ENCODE peak calls at places on chromosomes 3 and 15, in ten cellular contexts. S is A549, R is tibial nerve, U is SK-N-SH, D is stomach, P is upper lobe of left lung, Y is transverse colon, K is suprapubic skin, B is HepG2, M is H1. N is an unnamed sample.

GRCh38 chr15:60721706-60722105 is 242.8 kb upstream of the ICE2 start:
- DNase-seq in U (no peak), M (no peak), R (no peak), K (no peak), Y (no peak), S (no peak), B (no peak), P (peak; percentile 45), D (no peak), N (no peak)

GRCh38 chr15:70212288-70212962 is 114.7 kb upstream of the TLE3 start:
- DNase-seq in M (no peak), Y (no peak), S (no peak), B (no peak), R (no peak), U (no peak), K (peak; percentile 60), D (no peak), P (peak; percentile 58), N (no peak)

GRCh38 chr15:33059184-33059583 is 135.3 kb downstream of the FMN1 start:
- DNase-seq in B (no peak), U (no peak), Y (no peak), D (no peak), K (no peak), R (no peak), P (no peak), S (no peak), M (no peak), N (no peak)

GRCh38 chr15:99343836-99344551 is 92.7 kb downstream of the LRRC28 start:
- DNase-seq in K (no peak), M (peak; percentile 65), R (no peak), S (no peak), U (peak; percentile 30), D (no peak), Y (peak; percentile 15), B (no peak), P (peak; percentile 24), N (peak; percentile 24)

GRCh38 chr3:66386011-66386924 is 114.6 kb downstream of the LRIG1 start:
- DNase-seq in P (no peak), B (no peak), D (no peak), Y (no peak), K (no peak), M (no peak), R (no peak), U (no peak), S (no peak), N (no peak)

GRCh38 chr3:10357592-10358308 is 36.8 kb upstream of the SEC13 start:
- DNase-seq in P (no peak), B (no peak), U (no peak), D (no peak), M (no peak), K (no peak), S (no peak), Y (no peak), R (no peak), N (no peak)

GRCh38 chr3:42734263-42734860 is 31.8 kb upstream of the HHATL start:
- DNase-seq in K (peak; percentile 52), U (no peak), M (peak; percentile 43), B (no peak), S (no peak), D (no peak), R (no peak), P (no peak), Y (no peak), N (no peak)

GRCh38 chr3:54374214-54374855 is 252.0 kb downstream of the CACNA2D3 start:
- DNase-seq in U (peak; percentile 23), D (peak; percentile 55), M (peak; percentile 55), B (peak; percentile 15), K (no peak), S (peak; percentile 5), Y (peak; percentile 41), R (no peak), P (no peak), N (no peak)

DNA sequence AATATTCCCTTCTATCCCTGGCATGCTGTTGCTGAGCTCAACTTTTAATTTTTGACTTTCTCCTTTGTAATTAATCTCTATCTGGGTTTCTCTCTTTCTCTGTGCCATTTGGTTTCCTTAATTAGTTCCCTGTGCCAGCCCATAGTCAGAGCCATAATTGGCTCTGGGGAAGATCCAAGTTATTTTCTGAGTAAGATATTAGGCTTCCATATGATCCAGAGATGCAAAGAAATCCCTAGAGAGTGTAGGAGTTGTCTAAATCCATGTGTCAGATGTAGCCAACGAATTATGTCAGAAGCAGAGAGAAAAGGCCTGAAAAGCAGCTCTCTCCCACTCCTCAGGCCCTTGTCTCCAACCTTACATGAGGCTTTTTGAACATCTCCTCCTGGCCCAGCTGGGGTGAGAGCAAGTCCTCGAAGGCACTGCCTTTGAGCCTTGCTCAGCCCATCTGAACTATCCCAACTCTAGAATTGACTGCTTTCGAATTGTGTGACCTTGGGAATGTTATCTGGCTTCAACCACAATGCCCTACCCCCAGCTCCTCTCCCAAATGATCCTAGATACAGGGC is 46.4 kb downstream of the MOBP start:
- DNase-seq in Y (no peak), P (no peak), M (no peak), D (no peak), S (no peak), R (no peak), U (no peak), B (no peak), K (no peak), N (no peak)
- TF ChIP-seq EP300 in Y (no peak), P (no peak), M (no peak), D (no peak), S (no peak), R (no peak), U (no peak), B (no peak), K (no peak), N (no peak)

GRCh38 chr15:63943829-63944680 is 102.2 kb downstream of the DAPK2 start:
- DNase-seq in B (no peak), P (no peak), D (no peak), M (peak; percentile 28), S (no peak), K (no peak), U (no peak), Y (no peak), R (no peak), N (no peak)
- TF ChIP-seq EP300 in B (no peak), P (no peak), D (no peak), M (no peak), S (no peak), K (no peak), U (no peak), Y (no peak), R (no peak), N (no peak)

GRCh38 chr3:26015752-26016151 is 225.9 kb downstream of the OXSM start:
- DNase-seq in R (no peak), P (no peak), Y (no peak), U (no peak), K (no peak), B (no peak), M (peak; percentile 47), S (no peak), D (no peak), N (no peak)

GRCh38 chr3:26011276-26011675 is 221.4 kb downstream of the OXSM start:
- DNase-seq in B (no peak), P (no peak), M (no peak), K (no peak), Y (no peak), S (no peak), U (no peak), R (no peak), D (no peak), N (no peak)
- TF ChIP-seq EP300 in B (no peak), P (no peak), M (no peak), K (no peak), Y (no peak), S (no peak), U (no peak), R (no peak), D (no peak), N (no peak)

DNA sequence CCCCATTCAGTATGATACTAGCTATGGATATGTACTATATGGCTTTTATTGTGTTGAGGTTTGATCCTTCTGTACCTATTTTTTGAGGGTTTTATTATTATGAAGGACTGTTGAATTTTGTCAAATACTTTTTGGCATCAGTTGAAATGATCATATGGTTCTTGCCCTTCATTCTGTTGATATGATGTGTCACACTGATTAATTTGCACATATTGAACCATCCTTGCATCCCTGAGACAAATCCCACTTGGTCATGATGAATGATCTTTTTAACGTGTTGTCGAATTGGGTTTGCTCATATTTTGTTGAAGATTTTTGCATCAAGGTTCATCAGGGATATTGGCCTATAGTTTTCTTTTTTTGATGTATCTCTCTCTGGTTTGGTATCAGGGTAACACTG is 61.0 kb downstream of the RASA2 start:
- DNase-seq in R (no peak), K (no peak), Y (no peak), U (no peak), D (no peak), P (no peak), B (no peak), M (no peak), S (no peak), N (no peak)
- TF ChIP-seq EP300 in R (no peak), K (no peak), Y (no peak), U (no peak), D (no peak), P (no peak), B (no peak), M (no peak), S (no peak), N (no peak)

DNA sequence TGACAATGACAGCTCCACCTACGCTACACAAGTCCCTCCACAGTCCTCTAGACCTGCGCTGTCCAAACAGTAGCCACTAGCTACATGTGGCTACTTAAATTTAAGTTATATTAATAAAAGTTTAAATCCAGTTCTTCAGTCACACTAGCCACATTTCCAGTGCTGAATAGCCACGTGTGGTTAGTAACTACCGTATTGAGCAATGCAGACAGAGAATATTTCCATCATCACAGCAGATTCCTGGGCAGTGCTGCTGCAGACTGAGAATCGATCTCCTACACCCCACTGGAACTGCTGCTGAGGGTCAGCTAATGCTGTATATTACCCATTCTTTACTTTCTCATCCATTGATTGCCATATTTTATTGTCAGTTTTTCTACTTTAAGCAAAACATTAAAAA is 40.9 kb downstream of the HDC start:
- DNase-seq in B (no peak), U (no peak), D (no peak), R (no peak), S (no peak), Y (no peak), P (no peak), M (no peak), K (no peak), N (no peak)
- TF ChIP-seq EP300 in B (no peak), U (no peak), D (no peak), R (no peak), S (no peak), Y (no peak), P (no peak), M (no peak), K (no peak), N (no peak)

DNA sequence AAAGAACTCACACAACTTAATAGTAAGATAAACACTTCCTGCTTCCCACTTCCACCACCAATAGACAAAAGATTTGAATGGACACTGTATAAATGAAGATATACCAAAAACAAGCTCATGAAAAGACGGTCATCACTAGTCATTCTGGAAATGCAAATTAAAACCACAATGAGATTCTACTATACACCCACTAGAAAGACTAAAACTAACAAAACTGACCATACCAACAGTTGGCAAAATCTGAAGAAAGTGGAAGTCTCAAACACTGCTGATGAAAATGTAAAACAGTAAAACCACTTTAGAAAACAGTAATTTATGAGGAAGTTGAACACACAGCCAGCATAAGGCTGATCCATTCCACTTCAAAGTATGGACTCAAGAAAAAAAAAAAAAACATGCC is 35.6 kb upstream of the CD96 start:
- DNase-seq in K (no peak), P (no peak), B (no peak), D (no peak), M (no peak), U (no peak), R (no peak), Y (no peak), S (no peak), N (no peak)
- TF ChIP-seq EP300 in K (no peak), P (no peak), B (no peak), D (no peak), M (no peak), U (no peak), R (no peak), Y (no peak), S (no peak), N (no peak)

N was measured in ovary.